ENCODE peak calls at places on chromosomes 7 and 10, in four cellular contexts. L, F, Z and S are unnamed samples. For H3K4me1, the result is how much of the 10 kb centered on the place peaks cover.

GRCh38 chr7:891805-892204 is 15.5 kb downstream of the GET4 start:
- DNase-seq in L (no peak), F (no peak), Z (no peak), S (peak)

GRCh38 chr10:58457761-58458616 is 54.7 kb upstream of the BICC1 start:
- DNase-seq in L (no peak), F (peak), Z (no peak), S (no peak)

GRCh38 chr10:89235073-89235798 is 16.3 kb downstream of the LIPA start:
- DNase-seq in L (no peak), F (peak), Z (no peak), S (peak)

GRCh38 chr7:102933763-102934162 is 21.0 kb downstream of the LRRC17 start:
- DNase-seq in L (no peak), F (peak), Z (no peak), S (peak)

GRCh38 chr7:95471076-95471475 is 14.7 kb upstream of the ASB4 start:
- DNase-seq in L (peak), F (no peak), Z (no peak), S (no peak)

GRCh38 chr10:101285519-101286070 is 56.3 kb upstream of the LBX1 start:
- DNase-seq in L (no peak), F (no peak), Z (no peak), S (no peak)

GRCh38 chr10:88851706-88852105 is at the start of gene ANKRD22:
- DNase-seq in L (peak), F (peak), Z (no peak), S (peak)

GRCh38 chr7:106488465-106488864 is 172.5 kb downstream of the CCDC71L start:
- DNase-seq in L (no peak), F (no peak), Z (no peak), S (no peak)

GRCh38 chr10:34780818-34781380 is 34.2 kb downstream of the PARD3 start:
- DNase-seq in L (no peak), F (no peak), Z (no peak), S (no peak)

GRCh38 chr10:58894929-58895328 is 281.5 kb upstream of the PHYHIPL start:
- DNase-seq in L (peak), F (no peak), Z (no peak), S (no peak)

GRCh38 chr10:66629976-66630375 is 295.9 kb upstream of the LRRTM3 start:
- DNase-seq in L (no peak), F (no peak), Z (no peak), S (no peak)

GRCh38 chr10:44950326-44951225 is 9.0 kb upstream of the RASSF4 start:
- DNase-seq in L (no peak), F (no peak), Z (no peak), S (no peak)

GRCh38 chr10:112261281-112261822 is 21.8 kb upstream of the TECTB start:
- DNase-seq in L (no peak), F (no peak), Z (no peak), S (no peak)

GRCh38 chr10:124341768-124342135 is 77.0 kb downstream of the OAT start:
- DNase-seq in L (no peak), F (no peak), Z (no peak), S (no peak)

GRCh38 chr7:82362129-82362528 is 81.4 kb downstream of the CACNA2D1 start:
- DNase-seq in L (no peak), F (no peak), Z (no peak), S (no peak)

GRCh38 chr7:142868188-142868811 is 13.4 kb downstream of the EPHB6 start:
- DNase-seq in L (no peak), F (no peak), Z (no peak), S (no peak)

GRCh38 chr7:6382797-6383196 is 65.0 kb downstream of the DAGLB start:
- DNase-seq in L (no peak), F (no peak), Z (no peak), S (no peak)

GRCh38 chr7:20722941-20723340 is 63.7 kb downstream of the SP8 start:
- DNase-seq in L (no peak), F (no peak), Z (no peak), S (no peak)

GRCh38 chr10:84665883-84666463 is 337.6 kb downstream of the CCSER2 start:
- DNase-seq in L (peak), F (peak), Z (no peak), S (no peak)

GRCh38 chr10:49484501-49485230 is 54.3 kb downstream of the ERCC6 start:
- DNase-seq in L (no peak), F (no peak), Z (no peak), S (no peak)

GRCh38 chr7:12703881-12704280 is 16.4 kb downstream of the ARL4A start:
- DNase-seq in L (no peak), F (no peak), Z (no peak), S (no peak)
- TF ChIP-seq CTCF in L (no peak), F (no peak), Z (no peak), S (no peak)

GRCh38 chr10:95559466-95559865 is 1.7 kb downstream of the SORBS1 start:
- DNase-seq in L (no peak), F (no peak), Z (no peak), S (no peak)
- H3K27ac ChIP-seq in L (no peak), F (peak), Z (no peak), S (peak)

GRCh38 chr7:47329320-47329926 is 252.5 kb downstream of the TNS3 start:
- DNase-seq in L (no peak), F (peak), Z (no peak), S (no peak)

GRCh38 chr7:47330026-47330425 is 251.9 kb downstream of the TNS3 start:
- DNase-seq in L (no peak), F (no peak), Z (no peak), S (no peak)

GRCh38 chr7:47327698-47328391 is 254.1 kb downstream of the TNS3 start:
- DNase-seq in L (no peak), F (peak), Z (no peak), S (peak)

GRCh38 chr7:47327306-47327697 is 254.6 kb downstream of the TNS3 start:
- DNase-seq in L (no peak), F (no peak), Z (no peak), S (no peak)

DNA sequence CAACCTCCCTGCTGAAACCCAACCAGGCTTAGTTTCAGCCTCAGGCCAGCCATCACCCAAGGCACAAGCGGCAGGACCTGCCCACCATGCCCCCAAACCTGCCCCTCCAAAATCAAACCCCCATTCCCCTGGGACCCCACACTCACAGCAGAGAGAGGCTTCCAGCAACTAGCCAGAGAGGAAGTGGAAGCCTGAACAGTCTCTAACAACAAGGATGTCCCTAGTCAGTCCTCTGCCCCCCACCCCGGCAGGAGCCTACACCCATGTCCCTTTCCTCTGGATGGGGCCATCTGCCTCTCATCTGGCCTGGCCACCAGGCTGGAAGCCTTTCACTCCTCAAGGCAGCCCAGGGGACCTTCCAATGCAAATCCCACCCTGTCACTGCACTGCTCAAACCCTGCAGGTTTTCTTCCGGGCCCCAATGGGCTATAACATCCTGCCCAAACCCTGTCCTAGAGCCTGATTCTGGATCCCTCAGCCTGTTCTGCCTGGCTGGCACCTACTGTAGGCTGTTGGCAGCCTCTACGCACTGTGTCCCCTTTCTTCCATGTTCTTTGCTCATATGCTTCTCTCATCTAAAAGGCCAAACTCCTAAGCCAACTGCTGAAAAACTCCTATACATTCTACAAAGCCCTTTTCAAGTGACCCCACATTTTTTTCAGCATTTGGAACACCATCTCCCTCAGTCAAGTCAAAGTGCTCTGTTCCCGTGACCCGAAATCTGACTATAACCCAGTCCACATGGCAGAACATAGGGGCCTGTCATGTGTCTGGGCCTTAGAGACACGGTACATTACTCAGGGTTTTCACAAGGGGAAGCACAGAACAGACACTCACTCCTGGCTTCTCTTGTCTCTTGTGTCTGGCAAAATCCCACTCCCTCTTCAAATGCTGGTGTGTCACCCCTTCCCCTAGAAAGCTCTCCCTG is 253.3 kb downstream of the TNS3 start:
- DNase-seq in L (no peak), F (no peak), Z (no peak), S (no peak)
- H3K4me1 ChIP-seq in L (under half), F (half or more), Z (under half), S (under half)

GRCh38 chr10:74991435-74991834 is 120.0 kb upstream of the SAMD8 start:
- DNase-seq in L (peak), F (no peak), Z (no peak), S (no peak)
- TF ChIP-seq CTCF in L (peak), F (peak), Z (peak), S (no peak)

DNA sequence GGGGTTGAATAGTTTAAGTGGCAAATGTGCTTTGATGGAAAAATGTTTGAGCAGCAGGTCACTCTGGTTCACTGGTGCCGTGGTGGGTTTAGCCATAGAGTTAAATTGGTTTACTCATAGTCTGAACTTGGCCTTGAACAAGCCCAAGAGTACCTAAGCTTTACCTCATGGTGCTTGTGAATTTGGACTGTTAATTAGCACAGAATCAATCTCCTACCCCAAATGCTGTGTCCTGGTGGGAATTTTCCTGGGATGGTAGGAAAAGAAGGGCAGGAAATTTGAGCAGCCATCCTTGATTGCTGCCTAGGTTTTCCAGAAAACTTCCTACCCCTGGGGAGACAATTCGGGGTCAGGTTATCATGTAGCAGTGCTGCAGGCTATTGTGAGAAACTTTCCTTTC is 178.7 kb upstream of the LYZL1 start:
- DNase-seq in L (no peak), F (no peak), Z (no peak), S (no peak)
- H3K27ac ChIP-seq in L (no peak), F (no peak), Z (no peak), S (no peak)

DNA sequence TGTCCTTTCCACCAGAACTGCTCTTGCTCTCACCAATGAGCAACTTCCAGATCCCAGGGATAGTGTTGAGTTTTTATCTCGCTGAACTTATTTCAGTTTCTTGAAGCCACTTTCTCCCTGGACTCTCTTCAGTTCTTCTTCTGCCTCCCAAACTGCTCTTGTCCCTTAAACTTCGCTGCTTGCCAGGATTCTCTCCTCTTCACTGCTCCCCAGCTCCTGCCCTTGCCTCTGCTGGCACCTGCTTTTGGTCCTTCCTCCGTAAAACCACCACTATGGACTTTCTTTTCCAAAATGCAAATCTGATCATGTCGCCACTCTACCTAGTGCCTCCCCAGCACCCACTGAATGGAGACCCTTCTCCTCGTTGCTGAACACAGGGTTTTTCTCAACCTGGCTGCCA is 92.8 kb upstream of the PALS2 start:
- DNase-seq in L (no peak), F (no peak), Z (no peak), S (no peak)
- H3K4me1 ChIP-seq in L (under half), F (under half), Z (under half), S (under half)

GRCh38 chr10:79490400-79491081 is 21.8 kb upstream of the EIF5AL1 start:
- DNase-seq in L (no peak), F (peak), Z (no peak), S (no peak)

GRCh38 chr10:79492839-79493238 is 19.5 kb upstream of the EIF5AL1 start:
- DNase-seq in L (no peak), F (no peak), Z (no peak), S (no peak)

GRCh38 chr10:79488870-79489269 is 23.5 kb upstream of the EIF5AL1 start:
- DNase-seq in L (no peak), F (no peak), Z (no peak), S (peak)

GRCh38 chr10:79492256-79492655 is 20.1 kb upstream of the EIF5AL1 start:
- DNase-seq in L (no peak), F (no peak), Z (no peak), S (no peak)

GRCh38 chr10:79491171-79491835 is 21.0 kb upstream of the EIF5AL1 start:
- DNase-seq in L (no peak), F (no peak), Z (no peak), S (no peak)
- TF ChIP-seq CTCF in L (no peak), F (no peak), Z (no peak), S (no peak)